ENCODE peak calls at places on chromosomes 13 and 19, in seven cellular contexts. B is sigmoid colon, I is IMR-90, R is ascending aorta, A is MG63, Z is psoas muscle, C is brain microvascular endothelial cell. W is an unnamed sample.

GRCh38 chr13:22278336-22278929 is 607.6 kb downstream of the FGF9 start:
- DNase-seq in B (no peak), I (peak; percentile 63), R (peak; percentile 73), A (peak; percentile 42), Z (no peak), C (no peak), W (peak; percentile 56)

GRCh38 chr19:9431475-9431874 is 3.9 kb downstream of the ZNF266 start:
- DNase-seq in B (no peak), I (peak; percentile 29), R (no peak), A (peak; percentile 37), Z (no peak), C (peak; percentile 50), W (peak; percentile 56)

GRCh38 chr19:47681388-47681787 is 31.8 kb upstream of the EHD2 start:
- DNase-seq in B (no peak), I (no peak), R (no peak), A (no peak), Z (no peak), C (no peak), W (no peak)

GRCh38 chr13:106096661-106097092 is 438.8 kb downstream of the EFNB2 start:
- DNase-seq in B (no peak), I (no peak), R (no peak), A (no peak), Z (no peak), C (no peak), W (no peak)

GRCh38 chr13:31310356-31310755 is 110.6 kb downstream of the B3GLCT start:
- DNase-seq in B (no peak), I (no peak), R (no peak), A (peak; percentile 6), Z (no peak), C (no peak), W (no peak)

GRCh38 chr19:3234800-3235199 is 10.3 kb downstream of the CELF5 start:
- DNase-seq in B (no peak), I (no peak), R (no peak), A (no peak), Z (no peak), C (no peak), W (no peak)

GRCh38 chr19:19566306-19566705 is 28.2 kb downstream of the CILP2 start:
- DNase-seq in B (no peak), I (peak; percentile 77), R (no peak), A (no peak), Z (no peak), C (peak; percentile 63), W (no peak)

GRCh38 chr13:27960362-27961226 is 8.5 kb downstream of the CDX2 start:
- DNase-seq in B (no peak), I (no peak), R (no peak), A (peak; percentile 38), Z (no peak), C (peak; percentile 34), W (peak; percentile 37)

GRCh38 chr13:40798380-40798779 is 9.0 kb downstream of the SLC25A15 start:
- DNase-seq in B (no peak), I (no peak), R (no peak), A (no peak), Z (no peak), C (no peak), W (no peak)

GRCh38 chr19:34366670-34367423 is 1.9 kb downstream of the GPI start:
- DNase-seq in B (no peak), I (peak; percentile 74), R (no peak), A (peak; percentile 18), Z (peak; percentile 24), C (peak; percentile 12), W (no peak)

GRCh38 chr13:104111031-104111430 is 1044.8 kb upstream of the SLC10A2 start:
- DNase-seq in B (no peak), I (peak; percentile 3), R (no peak), A (no peak), Z (no peak), C (no peak), W (no peak)

GRCh38 chr19:31252476-31252875 is 96.8 kb downstream of the TSHZ3 start:
- DNase-seq in B (no peak), I (no peak), R (no peak), A (no peak), Z (no peak), C (no peak), W (no peak)

GRCh38 chr13:94247890-94248289 is 231.6 kb downstream of the DCT start:
- DNase-seq in B (no peak), I (no peak), R (no peak), A (no peak), Z (no peak), C (no peak), W (no peak)

GRCh38 chr13:22114630-22115311 is 443.9 kb downstream of the FGF9 start:
- DNase-seq in B (no peak), I (peak; percentile 78), R (no peak), A (no peak), Z (no peak), C (no peak), W (no peak)

GRCh38 chr13:20354722-20355121 is 122.6 kb upstream of the GJB6 start:
- DNase-seq in B (no peak), I (no peak), R (no peak), A (no peak), Z (no peak), C (no peak), W (no peak)

GRCh38 chr19:43778651-43779050 is 2.1 kb downstream of the KCNN4 start:
- DNase-seq in B (no peak), I (no peak), R (no peak), A (no peak), Z (no peak), C (no peak), W (no peak)

GRCh38 chr19:21767065-21767800 is at the start of gene ZNF100:
- DNase-seq in B (peak; percentile 96), I (peak; percentile 90), R (peak; percentile 96), A (peak; percentile 89), Z (peak; percentile 96), C (peak; percentile 93), W (peak; percentile 96)

GRCh38 chr13:79900356-79900755 is 419.4 kb downstream of the NDFIP2 start:
- DNase-seq in B (no peak), I (no peak), R (no peak), A (no peak), Z (no peak), C (no peak), W (no peak)

GRCh38 chr13:74464656-74465055 is 330.5 kb upstream of the KLF12 start:
- DNase-seq in B (no peak), I (no peak), R (no peak), A (no peak), Z (no peak), C (no peak), W (peak; percentile 92)

GRCh38 chr19:7618771-7619510 is 10.4 kb downstream of the XAB2 start:
- DNase-seq in B (no peak), I (no peak), R (no peak), A (no peak), Z (no peak), C (no peak), W (no peak)

GRCh38 chr19:29714953-29715694 is at the start of gene C19orf12:
- DNase-seq in B (peak; percentile 76), I (peak; percentile 23), R (peak; percentile 70), A (peak; percentile 73), Z (peak; percentile 81), C (no peak), W (peak; percentile 69)

GRCh38 chr13:37446503-37446902 is 152.1 kb downstream of the POSTN start:
- DNase-seq in B (no peak), I (peak; percentile 93), R (peak; percentile 72), A (peak; percentile 46), Z (no peak), C (peak; percentile 98), W (no peak)

GRCh38 chr13:97272526-97272925 is 50.4 kb downstream of the MBNL2 start:
- DNase-seq in B (no peak), I (no peak), R (no peak), A (no peak), Z (no peak), C (no peak), W (no peak)

GRCh38 chr19:5803752-5804515 is 933 bp upstream of the NRTN start:
- DNase-seq in B (peak; percentile 95), I (peak; percentile 77), R (peak; percentile 84), A (peak; percentile 83), Z (peak; percentile 85), C (peak; percentile 72), W (peak; percentile 97)
- H3K4me3 ChIP-seq in B (peak overlapping the region; percentile 66), I (peak overlapping the region; percentile 10), R (peak overlapping the region; percentile 25), A (peak overlapping the region; percentile 24), Z (peak overlapping the region; percentile 43), C (peak overlapping the region; percentile 39), W (peak overlapping the region; percentile 36)

GRCh38 chr19:37992761-37993160 is 85.8 kb downstream of the SIPA1L3 start:
- DNase-seq in B (no peak), I (no peak), R (no peak), A (no peak), Z (no peak), C (no peak), W (no peak)

GRCh38 chr19:37990362-37990761 is 83.4 kb downstream of the SIPA1L3 start:
- DNase-seq in B (no peak), I (no peak), R (no peak), A (peak; percentile 38), Z (no peak), C (no peak), W (no peak)

GRCh38 chr19:37991176-37991835 is 84.3 kb downstream of the SIPA1L3 start:
- DNase-seq in B (no peak), I (no peak), R (no peak), A (no peak), Z (no peak), C (no peak), W (no peak)

GRCh38 chr19:37989855-37990254 is 82.8 kb downstream of the SIPA1L3 start:
- DNase-seq in B (no peak), I (no peak), R (no peak), A (no peak), Z (no peak), C (no peak), W (no peak)

GRCh38 chr19:37991841-37992248 is 84.8 kb downstream of the SIPA1L3 start:
- DNase-seq in B (no peak), I (no peak), R (no peak), A (no peak), Z (no peak), C (no peak), W (no peak)
- H3K4me3 ChIP-seq in B (no peak overlapping the region), I (no peak overlapping the region), R (no peak overlapping the region), A (no peak overlapping the region), Z (no peak overlapping the region), C (no peak overlapping the region), W (no peak overlapping the region)

DNA sequence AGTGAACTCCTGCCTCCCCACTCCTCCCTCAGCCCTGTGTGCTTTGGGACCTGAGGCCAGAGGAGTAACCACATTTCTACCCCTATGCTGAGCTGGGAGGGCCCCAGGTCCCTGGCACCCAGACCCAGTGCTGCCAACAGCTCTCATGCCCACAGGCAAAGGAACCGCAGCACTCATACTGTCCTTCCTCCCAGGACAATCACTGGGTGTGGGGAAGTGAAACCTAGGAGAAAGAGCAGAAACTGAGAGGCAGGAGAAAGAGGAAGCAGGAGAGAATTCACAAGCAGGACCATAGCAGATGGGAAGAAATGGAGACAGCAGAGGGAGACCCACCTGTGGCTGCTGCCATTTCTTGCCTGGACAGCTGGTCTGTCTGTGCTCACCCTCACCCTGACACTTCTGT is 18.8 kb downstream of the CCDC97 start:
- DNase-seq in B (no peak), I (no peak), R (no peak), A (no peak), Z (peak; percentile 57), C (no peak), W (no peak)
- H3K4me3 ChIP-seq in B (no peak overlapping the region), I (no peak overlapping the region), R (no peak overlapping the region), A (no peak overlapping the region), Z (no peak overlapping the region), C (no peak overlapping the region), W (no peak overlapping the region)

DNA sequence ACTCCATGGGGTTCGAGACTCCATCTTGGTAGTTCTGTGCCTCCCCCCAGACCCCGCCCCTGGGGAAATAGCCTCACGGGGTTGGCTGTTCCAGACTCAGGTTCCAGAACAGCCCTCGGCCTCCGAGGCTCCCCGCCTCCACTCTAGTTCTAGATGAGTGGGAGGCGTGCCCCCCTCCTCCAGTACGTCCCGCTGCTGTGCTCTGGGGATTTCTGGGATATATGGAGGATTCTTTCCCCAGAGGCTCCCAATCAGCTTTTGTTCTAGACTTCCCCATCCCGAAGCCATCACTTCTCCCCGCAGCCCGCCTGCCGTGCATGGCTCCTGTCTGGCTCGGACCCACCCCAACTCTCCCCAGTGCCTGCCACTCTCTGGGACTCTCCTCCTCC is 1.9 kb upstream of the CACNG7 start:
- DNase-seq in B (no peak), I (no peak), R (no peak), A (no peak), Z (peak; percentile 43), C (no peak), W (peak; percentile 54)
- H3K4me3 ChIP-seq in B (no peak overlapping the region), I (no peak overlapping the region), R (no peak overlapping the region), A (no peak overlapping the region), Z (peak overlapping the region; percentile 4), C (no peak overlapping the region), W (peak overlapping the region; percentile 30)

W was measured in A673.